ENCODE peak calls at places on chromosomes 2 and 18, in ten cellular contexts. O is activated gamma-delta T cell; L is cardiac muscle cell; F is non-pigmented ciliary epithelial cell; D is C1 segment of cervical spinal cord; N is EH; G is NCI-H2081; M is frontal cortex; T is activated CD4-positive, alpha-beta T cell treated with anti-CD3 and anti-CD28 coated beads, Interleukin-2, amount 50 U/mL, for 48 hours; X is GF-D8. J is an unnamed sample.

GRCh38 chr2:74835831-74836674 is 2.1 kb downstream of the HK2 start:
- DNase-seq in O (no peak), L (peak; percentile 72), F (no peak), D (no peak), N (peak; percentile 47), G (peak; percentile 59), M (peak; percentile 48), T (no peak), X (peak; percentile 36), J (peak; percentile 25)

GRCh38 chr2:84640386-84640785 is 124.1 kb downstream of the DNAH6 start:
- DNase-seq in O (no peak), L (no peak), F (no peak), D (no peak), N (no peak), G (no peak), M (no peak), T (no peak), X (no peak), J (no peak)

GRCh38 chr2:234212534-234212933 is 162.0 kb downstream of the SPP2 start:
- DNase-seq in O (no peak), L (no peak), F (no peak), D (no peak), N (no peak), G (no peak), M (no peak), T (no peak), X (no peak), J (no peak)

GRCh38 chr2:120949027-120949956 is 213.6 kb downstream of the GLI2 start:
- DNase-seq in O (no peak), L (peak; percentile 36), F (no peak), D (no peak), N (peak; percentile 31), G (no peak), M (no peak), T (peak; percentile 7), X (no peak), J (peak; percentile 39)

GRCh38 chr2:56380861-56381260 is 197.1 kb downstream of the CCDC85A start:
- DNase-seq in O (no peak), L (no peak), F (no peak), D (no peak), N (peak; percentile 35), G (no peak), M (no peak), T (no peak), X (no peak), J (no peak)

GRCh38 chr2:172510582-172510981 is 45.3 kb upstream of the PDK1 start:
- DNase-seq in O (no peak), L (no peak), F (no peak), D (no peak), N (no peak), G (no peak), M (no peak), T (no peak), X (no peak), J (no peak)

GRCh38 chr18:23547806-23548205 is 38.5 kb downstream of the NPC1 start:
- DNase-seq in O (no peak), L (no peak), F (no peak), D (no peak), N (peak; percentile 52), G (no peak), M (no peak), T (no peak), X (no peak), J (peak; percentile 2)

GRCh38 chr2:159214325-159214865 is 72.1 kb downstream of the WDSUB1 start:
- DNase-seq in O (no peak), L (no peak), F (no peak), D (no peak), N (no peak), G (no peak), M (no peak), T (no peak), X (no peak), J (no peak)

GRCh38 chr2:216688731-216689360 is 6.5 kb downstream of the IGFBP5 start:
- DNase-seq in O (no peak), L (no peak), F (no peak), D (no peak), N (no peak), G (no peak), M (no peak), T (no peak), X (no peak), J (no peak)

GRCh38 chr2:18814387-18814786 is 225.0 kb upstream of the NT5C1B start:
- DNase-seq in O (no peak), L (no peak), F (peak; percentile 66), D (no peak), N (peak; percentile 88), G (no peak), M (no peak), T (no peak), X (no peak), J (no peak)